ENCODE peak calls at places on chromosomes 16 and 17, in ten cellular contexts. Y is type B pancreatic cell, D is neural progenitor cell, Q is stomach, Z is upper lobe of left lung, W is heart left ventricle, V is WTC11, C is AG09319, I is MCF 10A, R is adrenal gland. S is an unnamed sample.

GRCh38 chr17:60415146-60415545 is 7.1 kb upstream of the CHCT1 start:
- DNase-seq in Z (no peak), V (no peak), Y (no peak), I (no peak), C (no peak), D (no peak), Q (no peak), W (no peak), R (no peak), S (no peak)

GRCh38 chr17:80499961-80500665 is 23.7 kb upstream of the NPTX1 start:
- DNase-seq in C (no peak), V (no peak), I (no peak), Q (no peak), Y (no peak), Z (no peak), D (no peak), R (no peak), W (no peak), S (no peak)

GRCh38 chr17:77496401-77496801 is 355.6 kb downstream of the SEC14L1 start:
- DNase-seq in Y (no peak), R (no peak), Q (no peak), C (no peak), I (no peak), Z (no peak), D (no peak), V (no peak), W (peak), S (peak)

GRCh38 chr16:3223913-3224515 is 10.9 kb downstream of the ZNF200 start:
- DNase-seq in D (no peak), V (no peak), Q (no peak), R (no peak), Z (no peak), Y (no peak), C (no peak), I (no peak), W (no peak), S (no peak)

GRCh38 chr16:22001591-22001990 is 675 bp upstream of the PDZD9 start:
- DNase-seq in W (no peak), Q (no peak), Z (no peak), R (no peak), Y (no peak), D (no peak), V (no peak), I (no peak), C (no peak), S (no peak)

GRCh38 chr16:24993722-24994686 is 21.2 kb downstream of the ARHGAP17 start:
- DNase-seq in C (no peak), I (peak), D (no peak), R (no peak), Y (no peak), Q (no peak), W (no peak), Z (no peak), V (no peak), S (no peak)

GRCh38 chr16:50666658-50667496 is 14.2 kb downstream of the SNX20 start:
- DNase-seq in I (no peak), W (no peak), Y (no peak), D (no peak), V (peak), Q (no peak), C (no peak), R (no peak), Z (no peak), S (no peak)

GRCh38 chr16:55056585-55057520 is 126.2 kb downstream of the IRX5 start:
- DNase-seq in C (no peak), V (peak), Q (no peak), I (peak), Z (peak), D (peak), Y (peak), R (no peak), W (peak), S (no peak)

GRCh38 chr16:30736995-30737793 is 11.0 kb upstream of the PHKG2 start:
- DNase-seq in R (no peak), D (no peak), V (no peak), Z (no peak), Q (no peak), W (no peak), C (no peak), Y (no peak), I (no peak), S (no peak)

DNA sequence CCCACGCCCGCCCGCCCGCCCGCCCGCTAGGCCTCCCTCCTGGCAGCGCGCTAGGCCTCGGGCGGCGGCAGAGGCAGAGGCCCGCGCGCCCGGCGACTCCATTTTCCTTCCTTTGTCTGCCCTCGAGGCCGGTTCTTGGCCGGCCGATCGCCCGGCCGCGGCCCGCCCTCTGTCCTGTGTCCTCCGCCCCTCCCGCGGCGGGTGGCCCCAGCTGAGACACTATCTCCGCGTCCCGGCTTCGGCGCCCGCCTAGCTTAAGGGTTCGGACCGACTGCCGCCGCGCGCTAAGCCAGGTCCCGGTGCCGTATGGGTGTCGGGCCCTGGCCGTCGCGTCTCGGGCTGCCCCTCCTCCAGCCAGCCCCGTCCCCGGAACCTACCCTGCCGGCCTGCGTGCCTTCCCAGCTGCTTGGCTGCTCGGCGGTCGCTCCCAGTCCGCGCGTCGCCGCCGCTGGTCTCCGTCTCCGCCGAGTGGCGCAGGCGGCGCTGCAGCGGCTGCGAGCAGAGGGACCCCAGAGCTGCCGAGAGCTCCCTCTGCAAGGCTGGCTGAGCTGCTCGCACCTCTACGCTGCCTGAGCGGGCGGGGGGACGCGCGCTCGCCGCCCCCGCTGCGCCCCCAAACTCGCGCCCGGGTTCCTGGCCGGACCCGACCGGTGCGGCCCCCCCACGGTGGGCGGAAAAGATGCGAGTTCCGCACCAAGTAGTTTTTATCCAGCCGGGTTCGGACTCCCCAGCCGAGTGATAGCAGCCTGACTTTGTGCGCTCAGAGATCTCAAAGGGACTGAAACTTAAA is 787 bp downstream of the CTCF start:
- DNase-seq in D (peak), W (peak), C (no peak), Q (peak), V (peak), Y (no peak), Z (peak), I (peak), R (peak), S (peak)
- TF ChIP-seq CTCF in D (peak), W (peak), C (no peak), Q (no peak), V (no peak), Y (peak), Z (no peak), I (no peak), R (peak), S (no peak)

DNA sequence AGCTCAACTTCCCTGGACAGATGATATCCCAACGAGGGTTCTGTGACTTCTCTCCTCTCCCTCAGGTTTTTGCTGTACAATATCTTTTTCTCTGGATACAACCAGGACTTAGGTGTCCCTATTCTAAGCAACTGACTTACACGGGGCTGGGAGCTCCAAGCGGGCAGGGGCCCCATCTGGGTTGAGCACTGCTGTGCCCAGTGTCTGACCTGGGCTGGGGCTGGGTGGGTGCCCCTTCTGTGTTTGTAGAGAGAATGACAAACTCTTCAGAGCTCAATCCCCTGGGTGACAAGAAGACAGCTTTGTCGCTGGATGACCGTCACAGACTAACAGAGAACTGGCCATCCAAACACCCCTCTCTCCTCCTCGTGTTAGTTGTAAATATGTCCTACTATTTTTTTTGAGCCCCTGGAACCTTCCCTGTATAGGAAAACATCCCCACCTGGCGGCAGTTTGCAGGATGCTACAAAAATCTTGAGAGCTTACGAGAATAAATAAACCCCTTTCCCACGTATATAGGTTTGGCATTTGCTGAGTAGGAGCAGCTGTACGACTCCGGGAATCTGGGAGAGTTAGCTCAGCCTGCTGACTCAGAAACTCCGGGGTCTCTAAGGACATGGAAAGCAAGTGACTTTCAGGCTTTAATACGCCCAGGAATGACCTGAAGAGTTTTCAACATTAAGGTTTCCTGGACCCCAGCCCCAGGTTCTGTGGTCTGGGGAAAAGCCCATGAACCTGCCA is 23.7 kb upstream of the RCVRN start:
- DNase-seq in R (no peak), W (no peak), Y (no peak), D (peak), I (peak), Z (no peak), C (peak), Q (no peak), V (peak), S (no peak)
- TF ChIP-seq CTCF in R (peak), W (peak), Y (peak), D (peak), I (no peak), Z (no peak), C (peak), Q (peak), V (peak), S (no peak)

GRCh38 chr17:65941500-65941899 is 250.4 kb downstream of the CEP112 start:
- DNase-seq in Q (no peak), R (no peak), C (no peak), Z (no peak), V (no peak), Y (no peak), W (no peak), I (no peak), D (no peak), S (no peak)
- TF ChIP-seq CTCF in Q (peak), R (no peak), C (no peak), Z (no peak), V (no peak), Y (peak), W (no peak), I (no peak), D (peak), S (no peak)

GRCh38 chr16:81097230-81097629 is 1.0 kb upstream of the GCSH start:
- DNase-seq in D (no peak), Z (no peak), Q (no peak), C (no peak), R (no peak), I (no peak), Y (no peak), W (no peak), V (no peak), S (no peak)
- TF ChIP-seq CTCF in D (no peak), Z (no peak), Q (no peak), C (no peak), R (no peak), I (no peak), Y (no peak), W (no peak), V (no peak), S (no peak)